ENCODE peak calls at places on chromosome 11, in four cellular contexts. U is HepG2, A is A549, Z is K562. T is an unnamed sample.

GRCh38 chr11:132111341-132111740 is 740.9 kb downstream of the NTM start:
- DNase-seq in U (no peak), A (no peak), Z (no peak), T (peak)

GRCh38 chr11:72602250-72602904 is 71.8 kb downstream of the PDE2A start:
- DNase-seq in U (no peak), A (no peak), Z (no peak), T (no peak)

GRCh38 chr11:104892723-104893511 is 5.3 kb downstream of the CASP12 start:
- DNase-seq in U (no peak), A (no peak), Z (no peak), T (peak)

GRCh38 chr11:96228911-96229310 is 114.1 kb downstream of the MAML2 start:
- DNase-seq in U (no peak), A (no peak), Z (no peak), T (peak)

GRCh38 chr11:16605440-16605970 is 132.9 kb upstream of the C11orf58 start:
- DNase-seq in U (no peak), A (no peak), Z (peak), T (peak)

GRCh38 chr11:66326261-66327111 is 9.6 kb upstream of the CD248 start:
- DNase-seq in U (no peak), A (no peak), Z (no peak), T (no peak)

GRCh38 chr11:16365456-16366355 is 9.4 kb upstream of the SOX6 start:
- DNase-seq in U (no peak), A (no peak), Z (no peak), T (peak)

GRCh38 chr11:64971421-64972233 is at the start of gene MAJIN:
- DNase-seq in U (no peak), A (peak), Z (peak), T (peak)

GRCh38 chr11:36361472-36361871 is 65.4 kb downstream of the PRR5L start:
- DNase-seq in U (no peak), A (no peak), Z (no peak), T (no peak)

GRCh38 chr11:18144243-18144642 is 11.9 kb downstream of the MRGPRX3 start:
- DNase-seq in U (no peak), A (no peak), Z (no peak), T (peak)

GRCh38 chr11:130705670-130706421 is 210.4 kb downstream of the SNX19 start:
- DNase-seq in U (no peak), A (no peak), Z (no peak), T (no peak)

GRCh38 chr11:70423523-70424505 is 25.5 kb downstream of the CTTN start:
- DNase-seq in U (peak), A (no peak), Z (peak), T (peak)

GRCh38 chr11:68994161-68994890 is 13.5 kb upstream of the MRGPRD start:
- DNase-seq in U (no peak), A (no peak), Z (no peak), T (no peak)

GRCh38 chr11:816433-816779 is 2.3 kb upstream of the PNPLA2 start:
- DNase-seq in U (no peak), A (no peak), Z (no peak), T (no peak)

GRCh38 chr11:120346233-120346632 is 10.0 kb downstream of the ARHGEF12 start:
- DNase-seq in U (no peak), A (no peak), Z (no peak), T (no peak)

GRCh38 chr11:40288212-40288803 is 1171.1 kb downstream of the LRRC4C start:
- DNase-seq in U (no peak), A (no peak), Z (no peak), T (no peak)
- TF ChIP-seq MAZ in U (no peak), A (no peak), Z (no peak), T (no peak)

DNA sequence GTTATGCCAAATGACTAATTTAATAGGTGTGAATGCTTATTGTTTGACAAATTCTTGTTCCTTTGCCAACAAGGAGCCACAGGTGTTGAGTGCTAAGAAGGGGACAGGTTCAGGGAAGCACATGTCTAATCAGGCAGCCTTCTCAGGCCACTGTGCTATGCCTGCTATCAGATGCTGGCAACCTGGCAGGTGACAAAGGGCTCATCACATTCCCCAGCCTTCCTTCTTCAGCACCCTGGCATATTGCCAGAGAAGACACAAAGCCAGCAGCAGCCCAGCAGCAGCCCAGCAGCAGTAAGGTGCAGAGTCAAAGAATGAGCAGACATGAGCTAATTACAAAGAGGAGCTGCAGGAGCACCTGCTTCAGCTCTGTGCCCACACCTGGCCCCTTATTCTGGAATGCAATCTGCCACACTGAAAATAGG is 68.2 kb downstream of the GUCY1A2 start:
- DNase-seq in U (no peak), A (no peak), Z (no peak), T (no peak)
- TF ChIP-seq MAZ in U (no peak), A (no peak), Z (no peak), T (no peak)

GRCh38 chr11:117686711-117687110 is 110.3 kb downstream of the DSCAML1 start:
- DNase-seq in U (no peak), A (no peak), Z (no peak), T (no peak)
- TF ChIP-seq MAZ in U (no peak), A (no peak), Z (no peak), T (no peak)

DNA sequence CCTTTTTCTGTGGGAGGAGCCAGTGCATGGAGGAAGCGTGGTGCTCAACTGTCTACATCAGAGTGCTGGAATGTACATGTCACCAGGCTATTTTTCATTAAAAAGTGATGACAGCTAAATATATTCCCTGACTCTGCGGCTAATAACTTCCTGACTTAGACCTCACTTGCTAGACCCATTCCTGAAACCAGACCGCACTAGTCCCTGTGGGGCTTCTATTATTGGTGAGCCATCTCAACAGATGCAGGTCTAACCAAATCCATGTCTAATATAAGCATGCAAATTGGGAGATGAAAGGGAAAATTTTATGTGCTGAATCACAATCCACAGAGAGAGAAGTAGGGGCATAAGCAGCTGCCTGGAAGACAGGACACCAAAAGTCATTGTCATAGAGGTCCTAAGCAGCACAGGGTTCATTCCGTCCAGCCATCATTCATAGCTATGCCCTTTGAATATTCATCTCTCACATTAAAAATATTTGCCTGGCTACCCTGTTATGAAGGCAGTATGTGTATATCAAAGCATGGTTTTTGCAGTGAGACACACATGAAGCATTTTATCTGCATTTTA is 110.9 kb upstream of the BLID start:
- DNase-seq in U (no peak), A (no peak), Z (no peak), T (no peak)
- TF ChIP-seq MAZ in U (no peak), A (no peak), Z (no peak), T (no peak)

T was measured in IMR-90.